ENCODE peak calls at places on chromosomes 7 and 10, in five cellular contexts. P, D, Z, B and C are unnamed samples.

GRCh38 chr10:82319046-82319445 is 444.1 kb downstream of the NRG3 start:
- DNase-seq in P (no peak), D (no peak), Z (no peak), B (no peak), C (no peak)

GRCh38 chr7:45256309-45256708 is 98.7 kb downstream of the RAMP3 start:
- DNase-seq in P (no peak), D (no peak), Z (no peak), B (no peak), C (no peak)

GRCh38 chr10:110305767-110306451 is 1.2 kb upstream of the SMNDC1 start:
- DNase-seq in P (peak), D (peak), Z (peak), B (no peak), C (peak)

GRCh38 chr10:52956861-52957260 is 184.3 kb upstream of the MBL2 start:
- DNase-seq in P (no peak), D (no peak), Z (no peak), B (no peak), C (no peak)

GRCh38 chr7:122803323-122803722 is 82.9 kb downstream of the CADPS2 start:
- DNase-seq in P (peak), D (no peak), Z (no peak), B (no peak), C (no peak)

GRCh38 chr7:55066938-55067337 is 48.1 kb downstream of the EGFR start:
- DNase-seq in P (no peak), D (no peak), Z (no peak), B (no peak), C (no peak)

GRCh38 chr7:150435390-150436073 is 14.9 kb upstream of the GIMAP8 start:
- DNase-seq in P (no peak), D (no peak), Z (no peak), B (no peak), C (no peak)

GRCh38 chr10:92126100-92126650 is 164.7 kb downstream of the CPEB3 start:
- DNase-seq in P (no peak), D (no peak), Z (no peak), B (no peak), C (no peak)

GRCh38 chr10:69912584-69912983 is 110.9 kb downstream of the COL13A1 start:
- DNase-seq in P (no peak), D (peak), Z (no peak), B (no peak), C (no peak)

GRCh38 chr10:106384541-106384940 is 780.0 kb downstream of the SORCS1 start:
- DNase-seq in P (no peak), D (no peak), Z (no peak), B (no peak), C (no peak)

GRCh38 chr10:75209325-75210192 is 1.0 kb upstream of the VDAC2 start:
- DNase-seq in P (no peak), D (peak), Z (no peak), B (no peak), C (peak)

GRCh38 chr10:70190581-70190980 is 20.3 kb upstream of the SAR1A start:
- DNase-seq in P (no peak), D (peak), Z (no peak), B (no peak), C (no peak)

GRCh38 chr7:156034397-156034796 is 222.1 kb upstream of the SHH start:
- DNase-seq in P (no peak), D (no peak), Z (no peak), B (no peak), C (peak)
- H2AK5ac ChIP-seq in P (no peak), D (no peak), Z (no peak), B (no peak), C (no peak)

GRCh38 chr7:38283107-38283506 is 9.7 kb upstream of the TARP start:
- DNase-seq in P (no peak), D (no peak), Z (no peak), B (no peak), C (no peak)
- H2BK12ac ChIP-seq in P (no peak), D (no peak), Z (no peak), B (no peak), C (no peak)

GRCh38 chr7:93148727-93149126 is 542 bp upstream of the SAMD9L start:
- DNase-seq in P (no peak), D (no peak), Z (no peak), B (no peak), C (no peak)
- H2BK120ac ChIP-seq in P (no peak), D (no peak), Z (no peak), B (no peak), C (no peak)

GRCh38 chr10:58511765-58512469 is 755 bp upstream of the BICC1 start:
- DNase-seq in P (no peak), D (no peak), Z (peak), B (peak), C (no peak)
- H2AK5ac ChIP-seq in P (no peak), D (peak), Z (no peak), B (no peak), C (no peak)